ENCODE peak calls at places on chromosomes 5 and 9, in ten cellular contexts. S, A, G, R, P, O, U, M, H and J are unnamed samples.

GRCh38 chr5:150763023-150763793 is 4.4 kb upstream of the DCTN4 start:
- DNase-seq in S (no peak), A (peak; percentile 81), G (no peak), R (no peak), P (peak; percentile 58), O (peak; percentile 36), U (peak; percentile 49), M (peak; percentile 30), H (no peak), J (no peak)

GRCh38 chr5:125612356-125613149 is 810.7 kb upstream of the GRAMD2B start:
- DNase-seq in S (no peak), A (no peak), G (no peak), R (no peak), P (no peak), O (peak; percentile 37), U (no peak), M (no peak), H (no peak), J (no peak)

GRCh38 chr9:32502459-32502858 is 23.5 kb downstream of the RIGI start:
- DNase-seq in S (no peak), A (peak; percentile 53), G (peak; percentile 41), R (no peak), P (peak; percentile 86), O (no peak), U (no peak), M (no peak), H (no peak), J (no peak)

GRCh38 chr5:150461231-150461630 is 11.7 kb upstream of the RPS14 start:
- DNase-seq in S (no peak), A (no peak), G (no peak), R (no peak), P (no peak), O (no peak), U (no peak), M (no peak), H (peak; percentile 42), J (no peak)

GRCh38 chr5:61379677-61380076 is 47.6 kb downstream of the ZSWIM6 start:
- DNase-seq in S (no peak), A (no peak), G (no peak), R (no peak), P (no peak), O (no peak), U (no peak), M (no peak), H (no peak), J (no peak)

GRCh38 chr9:18542837-18543405 is 69.0 kb downstream of the ADAMTSL1 start:
- DNase-seq in S (no peak), A (peak; percentile 81), G (no peak), R (no peak), P (peak; percentile 12), O (no peak), U (no peak), M (peak; percentile 19), H (no peak), J (no peak)

GRCh38 chr9:129291041-129291501 is 113.0 kb upstream of the IER5L start:
- DNase-seq in S (no peak), A (no peak), G (no peak), R (no peak), P (no peak), O (no peak), U (no peak), M (no peak), H (no peak), J (no peak)

GRCh38 chr5:608286-609087 is 3.7 kb upstream of the CEP72 start:
- DNase-seq in S (no peak), A (no peak), G (no peak), R (no peak), P (no peak), O (no peak), U (no peak), M (no peak), H (no peak), J (no peak)

GRCh38 chr5:68021185-68021584 is 194.4 kb upstream of the PIK3R1 start:
- DNase-seq in S (no peak), A (no peak), G (no peak), R (no peak), P (no peak), O (no peak), U (no peak), M (no peak), H (no peak), J (no peak)

GRCh38 chr9:87406545-87407166 is 91.0 kb upstream of the DAPK1 start:
- DNase-seq in S (no peak), A (no peak), G (no peak), R (no peak), P (no peak), O (peak; percentile 8), U (peak; percentile 26), M (no peak), H (no peak), J (no peak)

GRCh38 chr9:129305246-129305645 is 127.2 kb upstream of the IER5L start:
- DNase-seq in S (no peak), A (no peak), G (no peak), R (no peak), P (no peak), O (no peak), U (no peak), M (no peak), H (no peak), J (no peak)

GRCh38 chr5:164296603-164297080 is 791.2 kb downstream of the MAT2B start:
- DNase-seq in S (no peak), A (no peak), G (no peak), R (peak; percentile 32), P (no peak), O (no peak), U (no peak), M (no peak), H (no peak), J (no peak)

GRCh38 chr9:133714606-133715294 is 23.4 kb downstream of the SARDH start:
- DNase-seq in S (no peak), A (no peak), G (no peak), R (no peak), P (peak; percentile 8), O (no peak), U (peak; percentile 70), M (peak; percentile 59), H (no peak), J (no peak)

DNA sequence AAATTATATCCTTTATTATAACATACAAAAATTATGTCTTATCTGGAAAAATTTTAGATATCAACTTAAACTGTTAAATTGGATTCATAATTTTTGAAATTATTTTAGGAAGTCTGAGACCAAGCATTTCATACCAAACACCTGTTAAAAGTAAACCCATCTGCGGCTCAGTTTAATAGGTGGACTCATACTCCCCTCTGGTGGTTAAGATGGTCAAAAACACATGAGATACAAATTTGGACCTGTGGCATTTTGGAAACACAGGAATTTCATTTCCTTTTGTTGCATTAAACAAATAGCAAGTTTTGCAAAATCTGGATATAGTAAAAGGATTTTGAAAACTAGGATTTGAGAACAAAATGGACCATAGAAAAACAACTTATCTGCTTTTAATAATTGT is 53.7 kb downstream of the RGMB start:
- DNase-seq in S (peak; percentile 8), A (peak; percentile 59), G (peak; percentile 45), R (no peak), P (peak; percentile 80), O (peak; percentile 22), U (peak; percentile 17), M (peak; percentile 56), H (peak; percentile 13), J (no peak)
- TF ChIP-seq CTCF in S (peak; percentile 55), A (peak; percentile 76), G (peak; percentile 28), R (peak; percentile 78), P (peak; percentile 94), O (peak; percentile 22), U (peak; percentile 78), M (peak; percentile 73), H (peak; percentile 55), J (peak; percentile 49)

GRCh38 chr5:129460951-129461815 is 1.1 kb downstream of the ADAMTS19 start:
- DNase-seq in S (no peak), A (no peak), G (no peak), R (peak; percentile 39), P (peak; percentile 15), O (peak; percentile 5), U (peak; percentile 1), M (peak; percentile 71), H (peak; percentile 15), J (no peak)
- TF ChIP-seq CTCF in S (peak; percentile 5), A (no peak), G (no peak), R (peak; percentile 64), P (peak; percentile 32), O (no peak), U (peak; percentile 21), M (peak; percentile 30), H (peak; percentile 17), J (no peak)

GRCh38 chr5:2207109-2207399 is 324.3 kb upstream of the IRX4 start:
- DNase-seq in S (no peak), A (no peak), G (no peak), R (no peak), P (no peak), O (no peak), U (no peak), M (no peak), H (no peak), J (no peak)

GRCh38 chr5:2206244-2207108 is 323.8 kb upstream of the IRX4 start:
- DNase-seq in S (no peak), A (no peak), G (no peak), R (peak; percentile 55), P (no peak), O (no peak), U (no peak), M (no peak), H (no peak), J (no peak)

GRCh38 chr5:2205596-2205995 is 322.9 kb upstream of the IRX4 start:
- DNase-seq in S (no peak), A (no peak), G (no peak), R (no peak), P (no peak), O (no peak), U (no peak), M (no peak), H (no peak), J (no peak)

GRCh38 chr5:2207416-2207950 is 324.8 kb upstream of the IRX4 start:
- DNase-seq in S (no peak), A (no peak), G (no peak), R (no peak), P (no peak), O (no peak), U (no peak), M (no peak), H (no peak), J (no peak)

GRCh38 chr5:2207966-2208544 is 325.3 kb upstream of the IRX4 start:
- DNase-seq in S (no peak), A (peak; percentile 4), G (no peak), R (peak; percentile 58), P (peak; percentile 54), O (peak; percentile 40), U (peak; percentile 40), M (peak; percentile 44), H (peak; percentile 10), J (no peak)
- TF ChIP-seq CTCF in S (no peak), A (peak; percentile 28), G (peak; percentile 52), R (peak; percentile 73), P (peak; percentile 58), O (peak; percentile 13), U (peak; percentile 58), M (peak; percentile 40), H (no peak), J (peak; percentile 27)

DNA sequence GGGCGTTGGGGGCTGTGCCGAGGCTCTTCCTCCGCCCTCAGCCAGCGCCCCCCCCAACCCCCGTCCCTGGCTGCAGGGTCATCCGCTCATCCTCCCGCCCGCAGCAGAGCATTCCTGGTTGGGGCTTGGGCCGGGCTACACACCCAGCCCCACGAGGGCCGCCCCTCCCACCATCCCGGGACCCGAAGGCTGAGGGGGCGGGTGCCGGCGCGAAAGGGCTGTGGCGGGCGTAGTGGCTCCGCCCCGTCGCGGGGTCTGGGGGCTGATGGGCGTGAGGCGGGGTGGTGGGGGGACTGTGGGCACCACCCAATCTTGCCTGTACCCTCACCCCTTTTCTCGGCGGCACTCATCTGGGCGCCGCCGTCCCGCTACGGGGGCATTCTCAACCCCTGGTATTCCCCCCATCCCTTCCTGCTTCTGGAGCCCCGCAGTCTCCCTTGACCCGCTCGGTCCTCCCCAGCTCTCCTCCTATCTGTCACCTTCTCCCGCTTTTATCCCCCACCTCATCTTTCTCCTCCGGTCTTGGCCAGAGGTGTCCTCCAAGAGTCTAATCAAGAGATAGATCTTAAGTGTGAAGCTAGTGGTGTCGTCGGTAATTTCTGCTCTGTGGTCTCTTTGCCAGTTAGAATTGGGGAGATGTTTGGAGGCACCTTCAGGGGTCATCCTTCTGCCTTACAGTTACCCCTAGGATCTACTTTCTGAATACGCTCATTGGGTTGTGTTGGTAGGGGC is 1.6 kb downstream of the FER start:
- DNase-seq in S (peak; percentile 42), A (no peak), G (no peak), R (peak; percentile 56), P (no peak), O (peak; percentile 59), U (no peak), M (peak; percentile 85), H (peak; percentile 5), J (no peak)
- TF ChIP-seq CTCF in S (no peak), A (peak; percentile 20), G (no peak), R (peak; percentile 2), P (peak; percentile 8), O (no peak), U (no peak), M (no peak), H (peak; percentile 3), J (peak; percentile 21)